ENCODE peak calls at places on chromosome 10, in five cellular contexts. T is PC-9, M is H1, I is fibroblast of lung, W is neuronal stem cell. A is an unnamed sample.

GRCh38 chr10:62895058-62895457 is 78.9 kb upstream of the EGR2 start:
- DNase-seq in M (no peak), W (no peak), I (peak; percentile 27), T (no peak), A (no peak)

GRCh38 chr10:132163278-132163765 is 23.4 kb upstream of the DPYSL4 start:
- DNase-seq in T (no peak), M (peak; percentile 73), I (no peak), W (peak; percentile 51), A (no peak)

GRCh38 chr10:84537447-84537931 is 209.1 kb downstream of the CCSER2 start:
- DNase-seq in W (peak; percentile 63), M (no peak), T (peak; percentile 56), I (peak; percentile 66), A (peak; percentile 85)

GRCh38 chr10:5888843-5889623 is 660 bp downstream of the ANKRD16 start:
- DNase-seq in W (peak; percentile 61), I (peak; percentile 11), T (peak; percentile 48), M (no peak), A (peak; percentile 43)

GRCh38 chr10:91206427-91206826 is 14.0 kb upstream of the PCGF5 start:
- DNase-seq in M (no peak), T (no peak), W (no peak), I (no peak), A (no peak)

GRCh38 chr10:57664815-57665214 is 602.9 kb downstream of the IPMK start:
- DNase-seq in I (no peak), M (peak; percentile 1), T (no peak), W (no peak), A (no peak)

GRCh38 chr10:32054087-32054486 is 2.1 kb downstream of the KIF5B start:
- DNase-seq in T (no peak), W (peak; percentile 11), M (no peak), I (peak; percentile 78), A (peak; percentile 12)

GRCh38 chr10:78862328-78862640 is 206.5 kb upstream of the ZMIZ1 start:
- DNase-seq in I (no peak), T (no peak), W (no peak), M (no peak), A (no peak)

GRCh38 chr10:121870413-121870812 is 57.4 kb downstream of the ATE1 start:
- DNase-seq in M (no peak), I (no peak), W (no peak), T (no peak), A (no peak)

GRCh38 chr10:47277352-47278151 is 22.4 kb upstream of the GDF10 start:
- DNase-seq in T (no peak), W (no peak), I (no peak), M (no peak), A (no peak)

GRCh38 chr10:14244147-14244546 is 86.6 kb downstream of the FRMD4A start:
- DNase-seq in W (no peak), I (peak; percentile 6), T (no peak), M (no peak), A (no peak)

GRCh38 chr10:29839826-29840515 is 205.2 kb upstream of the SVIL start:
- DNase-seq in T (no peak), W (no peak), I (no peak), M (no peak), A (peak; percentile 93)

GRCh38 chr10:121734517-121735137 is 136.4 kb upstream of the FGFR2 start:
- DNase-seq in M (no peak), W (no peak), T (no peak), I (peak; percentile 17), A (peak; percentile 67)

GRCh38 chr10:88456730-88457129 is 126.4 kb downstream of the RNLS start:
- DNase-seq in T (no peak), M (no peak), W (no peak), I (peak; percentile 72), A (peak; percentile 20)

GRCh38 chr10:98425511-98426352 is 10.8 kb upstream of the PYROXD2 start:
- DNase-seq in W (peak; percentile 46), T (peak; percentile 25), M (no peak), I (peak; percentile 39), A (peak; percentile 69)

GRCh38 chr10:38032881-38033280 is 22.4 kb downstream of the ZNF33A start:
- DNase-seq in M (no peak), I (peak; percentile 23), W (no peak), T (no peak), A (no peak)

GRCh38 chr10:85971494-85971893 is 395.1 kb downstream of the GRID1 start:
- DNase-seq in W (no peak), I (no peak), M (no peak), T (no peak), A (no peak)

GRCh38 chr10:121696854-121697253 is 98.6 kb upstream of the FGFR2 start:
- DNase-seq in W (no peak), T (no peak), M (peak; percentile 29), I (no peak), A (no peak)

GRCh38 chr10:27446091-27446918 is 57.8 kb upstream of the RAB18 start:
- DNase-seq in W (no peak), M (no peak), I (peak; percentile 66), T (no peak), A (peak; percentile 56)

GRCh38 chr10:101968286-101968685 is 87.7 kb downstream of the ARMH3 start:
- DNase-seq in W (no peak), M (no peak), T (no peak), I (no peak), A (peak; percentile 15)

GRCh38 chr10:31145986-31146385 is 114.3 kb upstream of the ZNF438 start:
- DNase-seq in M (no peak), W (no peak), T (no peak), I (no peak), A (no peak)

GRCh38 chr10:102517553-102517952 is 13.8 kb downstream of the SUFU start:
- DNase-seq in M (no peak), T (no peak), I (no peak), W (no peak), A (no peak)

GRCh38 chr10:117228210-117228609 is 12.7 kb upstream of the SLC18A2 start:
- DNase-seq in M (no peak), W (no peak), T (no peak), I (no peak), A (no peak)

GRCh38 chr10:28541695-28542365 is 8.9 kb downstream of the WAC start:
- DNase-seq in T (no peak), W (no peak), I (no peak), M (no peak), A (no peak)

GRCh38 chr10:78343266-78343665 is 309.6 kb downstream of the RPS24 start:
- DNase-seq in M (no peak), I (no peak), T (no peak), W (no peak), A (no peak)

GRCh38 chr10:68811367-68812009 is 15.8 kb upstream of the STOX1 start:
- DNase-seq in M (no peak), I (no peak), T (no peak), W (no peak), A (peak; percentile 76)

GRCh38 chr10:60424971-60425370 is 35.3 kb upstream of the ANK3 start:
- DNase-seq in I (no peak), T (no peak), W (no peak), M (no peak), A (no peak)

GRCh38 chr10:60423920-60424319 is 34.2 kb upstream of the ANK3 start:
- DNase-seq in M (no peak), I (no peak), T (no peak), W (no peak), A (no peak)

GRCh38 chr10:60427148-60427547 is 37.5 kb upstream of the ANK3 start:
- DNase-seq in T (no peak), W (no peak), I (peak; percentile 6), M (no peak), A (no peak)

GRCh38 chr10:60426425-60426824 is 36.8 kb upstream of the ANK3 start:
- DNase-seq in W (no peak), T (no peak), M (no peak), I (peak; percentile 95), A (peak; percentile 63)

GRCh38 chr10:60425392-60426110 is 35.9 kb upstream of the ANK3 start:
- DNase-seq in T (no peak), W (no peak), M (no peak), I (peak; percentile 60), A (no peak)
- H3K4me1 ChIP-seq in T (peaks cover 38% of the 10 kb centered on the region), W (no peaks in the 10 kb centered on the region), M (no peaks in the 10 kb centered on the region), I (peaks cover 19% of the 10 kb centered on the region), A (no peaks in the 10 kb centered on the region)

DNA sequence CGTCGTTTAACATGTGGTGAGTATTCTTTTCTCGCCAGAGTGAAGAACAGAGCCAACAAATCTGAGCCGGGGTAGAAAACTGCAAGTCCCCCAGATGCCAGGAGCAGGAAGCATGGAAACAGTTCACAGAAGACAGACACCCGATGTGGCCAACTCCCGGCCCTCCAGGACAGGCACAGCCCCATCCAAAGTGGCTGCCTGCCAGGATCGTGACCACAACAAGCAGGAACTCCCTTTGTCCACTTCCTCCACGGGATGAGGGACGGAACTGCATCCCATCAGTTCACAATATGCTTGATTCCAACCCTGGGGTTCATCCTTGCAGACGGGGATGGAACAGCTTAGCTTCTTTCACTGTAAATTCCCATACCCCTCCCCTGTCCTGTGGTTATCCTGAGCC is 105.4 kb upstream of the FAM204A start:
- DNase-seq in I (peak; percentile 4), M (no peak), W (no peak), T (peak; percentile 3), A (no peak)
- H3K4me3 ChIP-seq in I (no peak overlapping the region), M (no peak overlapping the region), W (no peak overlapping the region), T (no peak overlapping the region), A (no peak overlapping the region)

GRCh38 chr10:80207768-80208385 is 2.5 kb upstream of the ANXA11 start:
- DNase-seq in W (no peak), M (no peak), I (no peak), T (no peak), A (no peak)
- H2AFZ ChIP-seq in W (no peak overlapping the region), M (peak overlapping the region; percentile 74), I (no peak overlapping the region), T (peak overlapping the region; percentile 41), A (peak overlapping the region; percentile 37)

DNA sequence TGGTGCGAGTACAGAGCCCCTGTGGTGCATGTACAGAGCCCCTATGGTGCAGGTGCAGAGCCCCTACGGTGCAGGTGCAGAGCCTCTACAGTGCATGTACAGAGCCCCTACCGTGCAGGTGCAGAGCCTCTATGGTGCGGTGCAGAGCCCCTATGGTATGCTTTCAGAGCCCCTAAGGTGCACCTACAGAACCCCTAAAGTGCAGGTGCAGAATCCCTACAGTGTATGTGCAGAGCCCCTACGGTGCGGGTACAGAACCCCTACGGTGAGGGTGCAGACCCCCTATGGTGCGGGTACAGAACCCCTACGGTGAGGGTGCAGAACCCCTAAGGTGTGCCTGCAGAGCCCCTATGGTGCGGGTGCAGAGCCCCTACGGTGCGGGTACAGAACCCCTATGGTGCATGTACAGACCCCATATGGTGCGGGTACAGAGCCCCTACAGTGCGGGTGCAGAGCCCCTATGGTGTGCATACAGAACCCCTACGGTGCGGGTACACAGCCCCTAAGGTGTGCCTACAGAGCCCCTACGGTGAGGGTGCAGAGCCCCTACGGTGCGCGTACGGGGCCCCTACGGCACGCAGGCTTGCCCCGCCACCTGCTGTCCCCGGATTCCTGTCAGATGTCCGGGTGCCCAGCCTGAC is 53.5 kb downstream of the MGMT start:
- DNase-seq in M (no peak), I (no peak), W (no peak), T (no peak), A (no peak)
- H3K4me1 ChIP-seq in M (peaks cover 9% of the 10 kb centered on the region), I (no peaks in the 10 kb centered on the region), W (peaks cover 12% of the 10 kb centered on the region), T (no peaks in the 10 kb centered on the region), A (no peaks in the 10 kb centered on the region)

GRCh38 chr10:74991435-74991834 is 120.0 kb upstream of the SAMD8 start:
- DNase-seq in M (no peak), I (peak; percentile 20), W (no peak), T (no peak), A (peak; percentile 34)
- H3K4me3 ChIP-seq in M (no peak overlapping the region), I (no peak overlapping the region), W (no peak overlapping the region), T (no peak overlapping the region), A (no peak overlapping the region)